ENCODE peak calls at places on chromosomes 2 and 18, in nine cellular contexts. D is M059J; W is H7; A is left kidney; R is caudate nucleus; S is stimulated activated CD4-positive, alpha-beta T cell treated with anti-CD3 and anti-CD28 coated beads, Interleukin-4, amount 100 ng/mL, for 24 hours; V is colonic mucosa; U is T-helper 9 cell; T is stimulated activated CD8-positive, alpha-beta memory T cell treated with anti-CD3 and anti-CD28 coated beads, Interleukin-2, amount 100 ng/mL, for 1 hour. N is an unnamed sample.

GRCh38 chr18:42348722-42349121 is 393.7 kb downstream of the PIK3C3 start:
- DNase-seq in A (no peak), W (no peak), S (no peak), R (no peak), V (no peak), T (no peak), D (no peak), U (no peak), N (no peak)

GRCh38 chr18:79680100-79680879 is 687 bp downstream of the CTDP1 start:
- DNase-seq in W (peak), U (peak), T (no peak), S (peak), R (no peak), V (peak), D (peak), A (peak), N (peak)

GRCh38 chr18:692841-693240 is 19.6 kb downstream of the ENOSF1 start:
- DNase-seq in U (no peak), W (no peak), V (no peak), S (no peak), T (no peak), A (no peak), R (no peak), D (no peak), N (no peak)

GRCh38 chr2:31324000-31324633 is 90.2 kb downstream of the EHD3 start:
- DNase-seq in R (no peak), S (no peak), D (peak), A (no peak), U (no peak), V (no peak), T (no peak), W (no peak), N (no peak)

GRCh38 chr2:120802161-120802560 is 66.5 kb downstream of the GLI2 start:
- DNase-seq in U (no peak), D (no peak), A (peak), R (no peak), W (no peak), T (no peak), V (no peak), S (no peak), N (no peak)

GRCh38 chr2:221070106-221070505 is 502.0 kb downstream of the EPHA4 start:
- DNase-seq in S (no peak), R (no peak), D (no peak), T (no peak), W (no peak), V (no peak), A (no peak), U (no peak), N (no peak)

GRCh38 chr18:55833543-55833942 is 245.6 kb upstream of the TCF4 start:
- DNase-seq in W (no peak), U (no peak), S (no peak), V (no peak), A (no peak), D (peak), T (no peak), R (no peak), N (no peak)

GRCh38 chr2:218435003-218435982 is 16.4 kb downstream of the VIL1 start:
- DNase-seq in U (no peak), A (no peak), W (no peak), S (no peak), R (no peak), T (no peak), V (no peak), D (no peak), N (no peak)

GRCh38 chr18:9068346-9068745 is 34.2 kb upstream of the NDUFV2 start:
- DNase-seq in W (no peak), A (no peak), R (no peak), V (no peak), T (no peak), D (no peak), S (no peak), U (no peak), N (no peak)

N was measured in GM23338.